ENCODE peak calls at places on chromosomes 16 and 17, in seven cellular contexts. One of them, this sample, is unnamed. For H3K4me1, the result is how much of the 10 kb centered on the place peaks cover.

GRCh38 chr17:8503368-8503767 is 67.7 kb downstream of the NDEL1 start:
- DNase-seq in uterus: no peak
- DNase-seq in MM.1S: no peak
- DNase-seq in mucosa of descending colon: no peak
- DNase-seq in breast epithelium: no peak
- DNase-seq in upper lobe of right lung: peak
- DNase-seq in lower lobe of right lung: no peak
- DNase-seq in this sample: no peak

GRCh38 chr17:61467416-61468262 is 15.4 kb downstream of the TBX4 start:
- DNase-seq in MM.1S: no peak
- DNase-seq in uterus: no peak
- DNase-seq in breast epithelium: peak
- DNase-seq in mucosa of descending colon: peak
- DNase-seq in lower lobe of right lung: peak
- DNase-seq in upper lobe of right lung: peak
- DNase-seq in this sample: no peak

GRCh38 chr16:2979669-2980226 is 498 bp downstream of the PKMYT1 start:
- DNase-seq in uterus: no peak
- DNase-seq in mucosa of descending colon: no peak
- DNase-seq in upper lobe of right lung: no peak
- DNase-seq in breast epithelium: no peak
- DNase-seq in MM.1S: no peak
- DNase-seq in lower lobe of right lung: no peak
- DNase-seq in this sample: no peak

GRCh38 chr16:3610698-3611144 is 685 bp downstream of the SLX4 start:
- DNase-seq in breast epithelium: no peak
- DNase-seq in uterus: no peak
- DNase-seq in mucosa of descending colon: no peak
- DNase-seq in upper lobe of right lung: no peak
- DNase-seq in lower lobe of right lung: no peak
- DNase-seq in MM.1S: no peak
- DNase-seq in this sample: no peak

GRCh38 chr17:31549121-31549524 is 157.6 kb downstream of the RAB11FIP4 start:
- DNase-seq in MM.1S: no peak
- DNase-seq in uterus: peak
- DNase-seq in lower lobe of right lung: no peak
- DNase-seq in breast epithelium: no peak
- DNase-seq in mucosa of descending colon: peak
- DNase-seq in upper lobe of right lung: no peak
- DNase-seq in this sample: no peak

GRCh38 chr17:75504347-75505151 is 10.8 kb downstream of the CASKIN2 start:
- DNase-seq in breast epithelium: no peak
- DNase-seq in upper lobe of right lung: peak
- DNase-seq in uterus: no peak
- DNase-seq in mucosa of descending colon: peak
- DNase-seq in lower lobe of right lung: peak
- DNase-seq in MM.1S: peak
- DNase-seq in this sample: no peak

GRCh38 chr17:67718325-67718941 is 697 bp downstream of the NOL11 start:
- DNase-seq in lower lobe of right lung: no peak
- DNase-seq in mucosa of descending colon: no peak
- DNase-seq in upper lobe of right lung: no peak
- DNase-seq in MM.1S: peak
- DNase-seq in breast epithelium: no peak
- DNase-seq in uterus: no peak
- DNase-seq in this sample: no peak

GRCh38 chr17:80605326-80606066 is 60.9 kb downstream of the RPTOR start:
- DNase-seq in uterus: no peak
- DNase-seq in lower lobe of right lung: no peak
- DNase-seq in upper lobe of right lung: no peak
- DNase-seq in mucosa of descending colon: no peak
- DNase-seq in MM.1S: no peak
- DNase-seq in breast epithelium: no peak
- DNase-seq in this sample: no peak

GRCh38 chr16:68908000-68908313 is 64.6 kb downstream of the TANGO6 start:
- DNase-seq in breast epithelium: no peak
- DNase-seq in upper lobe of right lung: no peak
- DNase-seq in MM.1S: no peak
- DNase-seq in uterus: no peak
- DNase-seq in lower lobe of right lung: no peak
- DNase-seq in mucosa of descending colon: no peak
- DNase-seq in this sample: no peak

GRCh38 chr16:11207646-11208045 is 48.4 kb downstream of the SOCS1 start:
- DNase-seq in mucosa of descending colon: no peak
- DNase-seq in upper lobe of right lung: no peak
- DNase-seq in MM.1S: no peak
- DNase-seq in breast epithelium: no peak
- DNase-seq in lower lobe of right lung: no peak
- DNase-seq in uterus: no peak
- DNase-seq in this sample: no peak

GRCh38 chr17:75146597-75146996 is 7.7 kb downstream of the JPT1 start:
- DNase-seq in breast epithelium: no peak
- DNase-seq in mucosa of descending colon: no peak
- DNase-seq in upper lobe of right lung: no peak
- DNase-seq in uterus: no peak
- DNase-seq in MM.1S: no peak
- DNase-seq in lower lobe of right lung: no peak
- DNase-seq in this sample: no peak

GRCh38 chr16:81532491-81533174 is 88.0 kb downstream of the CMIP start:
- DNase-seq in uterus: no peak
- DNase-seq in mucosa of descending colon: peak
- DNase-seq in upper lobe of right lung: no peak
- DNase-seq in MM.1S: no peak
- DNase-seq in breast epithelium: no peak
- DNase-seq in lower lobe of right lung: peak
- DNase-seq in this sample: no peak

GRCh38 chr17:73663614-73664013 is 19.4 kb upstream of the SDK2 start:
- DNase-seq in breast epithelium: no peak
- DNase-seq in MM.1S: no peak
- DNase-seq in uterus: no peak
- DNase-seq in upper lobe of right lung: no peak
- DNase-seq in lower lobe of right lung: no peak
- DNase-seq in mucosa of descending colon: no peak
- DNase-seq in this sample: peak

GRCh38 chr17:38456031-38456815 is 28.0 kb downstream of the ARHGAP23 start:
- DNase-seq in upper lobe of right lung: no peak
- DNase-seq in breast epithelium: no peak
- DNase-seq in mucosa of descending colon: no peak
- DNase-seq in uterus: no peak
- DNase-seq in MM.1S: no peak
- DNase-seq in lower lobe of right lung: no peak
- DNase-seq in this sample: no peak

GRCh38 chr17:19533718-19534561 is at the start of gene SLC47A1:
- DNase-seq in mucosa of descending colon: no peak
- DNase-seq in breast epithelium: no peak
- DNase-seq in MM.1S: peak
- DNase-seq in upper lobe of right lung: peak
- DNase-seq in uterus: peak
- DNase-seq in lower lobe of right lung: peak
- DNase-seq in this sample: no peak

GRCh38 chr17:63382826-63383225 is 63.3 kb downstream of the CYB561 start:
- DNase-seq in upper lobe of right lung: no peak
- DNase-seq in uterus: no peak
- DNase-seq in lower lobe of right lung: no peak
- DNase-seq in breast epithelium: no peak
- DNase-seq in MM.1S: no peak
- DNase-seq in mucosa of descending colon: no peak
- DNase-seq in this sample: no peak

GRCh38 chr17:63382136-63382535 is 64.0 kb downstream of the CYB561 start:
- DNase-seq in breast epithelium: no peak
- DNase-seq in uterus: no peak
- DNase-seq in lower lobe of right lung: no peak
- DNase-seq in upper lobe of right lung: no peak
- DNase-seq in MM.1S: no peak
- DNase-seq in mucosa of descending colon: no peak
- DNase-seq in this sample: no peak

GRCh38 chr17:63376949-63377348 is 69.2 kb downstream of the CYB561 start:
- DNase-seq in breast epithelium: no peak
- DNase-seq in MM.1S: no peak
- DNase-seq in uterus: no peak
- DNase-seq in upper lobe of right lung: no peak
- DNase-seq in lower lobe of right lung: no peak
- DNase-seq in mucosa of descending colon: no peak
- DNase-seq in this sample: no peak

GRCh38 chr17:63381101-63381729 is 64.9 kb downstream of the CYB561 start:
- DNase-seq in uterus: no peak
- DNase-seq in upper lobe of right lung: no peak
- DNase-seq in MM.1S: no peak
- DNase-seq in lower lobe of right lung: no peak
- DNase-seq in mucosa of descending colon: no peak
- DNase-seq in breast epithelium: no peak
- DNase-seq in this sample: no peak

GRCh38 chr17:63378411-63379076 is 67.6 kb downstream of the CYB561 start:
- DNase-seq in upper lobe of right lung: no peak
- DNase-seq in mucosa of descending colon: no peak
- DNase-seq in uterus: no peak
- DNase-seq in breast epithelium: no peak
- DNase-seq in lower lobe of right lung: no peak
- DNase-seq in MM.1S: no peak
- DNase-seq in this sample: no peak
- TF ChIP-seq CTCF in upper lobe of right lung: no peak
- TF ChIP-seq CTCF in mucosa of descending colon: no peak
- TF ChIP-seq CTCF in uterus: no peak
- TF ChIP-seq CTCF in breast epithelium: no peak
- TF ChIP-seq CTCF in lower lobe of right lung: no peak
- TF ChIP-seq CTCF in MM.1S: no peak
- TF ChIP-seq CTCF in this sample: no peak

DNA sequence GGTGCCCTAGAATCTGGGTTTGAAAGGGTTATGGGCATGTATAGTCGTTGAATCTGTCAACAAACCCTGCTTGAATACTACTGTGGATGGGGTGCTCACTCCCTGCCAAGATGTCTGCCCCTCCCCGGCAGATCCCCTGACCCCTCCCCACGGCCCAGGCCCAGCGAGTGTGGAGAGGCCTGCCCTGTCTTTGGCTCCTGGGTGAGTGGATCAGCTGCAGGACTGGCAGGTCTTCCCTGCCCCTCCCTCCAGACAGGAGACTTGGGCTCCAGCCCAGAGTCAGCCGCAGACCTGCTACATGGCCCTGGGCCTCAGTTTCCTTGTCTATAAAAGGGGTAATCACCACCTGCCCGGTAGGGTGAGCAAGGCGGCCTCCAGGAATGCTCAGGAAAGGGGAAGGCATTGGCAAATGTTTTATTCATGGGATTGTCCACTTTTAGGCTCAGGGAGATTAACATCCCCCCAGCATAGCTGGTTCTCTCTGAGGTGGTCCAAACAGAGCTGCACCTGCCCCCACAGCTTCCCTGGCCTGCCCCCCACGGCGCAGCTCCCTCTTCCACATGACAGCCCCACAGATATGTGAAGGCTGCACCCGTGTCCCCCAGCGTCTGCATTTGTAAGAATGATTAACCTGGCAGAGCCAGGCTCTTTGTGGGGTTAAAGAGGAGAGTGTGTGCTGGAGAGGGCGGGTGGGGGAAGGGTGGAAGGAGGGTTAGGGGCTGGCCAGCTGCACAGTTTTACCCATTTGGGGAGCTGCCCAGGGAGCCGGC is 18.5 kb upstream of the SPNS2 start:
- DNase-seq in breast epithelium: no peak
- DNase-seq in MM.1S: no peak
- DNase-seq in lower lobe of right lung: no peak
- DNase-seq in upper lobe of right lung: no peak
- DNase-seq in mucosa of descending colon: peak
- DNase-seq in uterus: no peak
- DNase-seq in this sample: no peak
- H3K4me1 ChIP-seq in breast epithelium: under half
- H3K4me1 ChIP-seq in MM.1S: under half
- H3K4me1 ChIP-seq in lower lobe of right lung: under half
- H3K4me1 ChIP-seq in upper lobe of right lung: under half
- H3K4me1 ChIP-seq in mucosa of descending colon: half or more
- H3K4me1 ChIP-seq in uterus: under half
- H3K4me1 ChIP-seq in this sample: under half

GRCh38 chr17:45939398-45939797 is 45.0 kb downstream of the MAPT start:
- DNase-seq in MM.1S: no peak
- DNase-seq in breast epithelium: no peak
- DNase-seq in upper lobe of right lung: no peak
- DNase-seq in lower lobe of right lung: no peak
- DNase-seq in uterus: no peak
- DNase-seq in mucosa of descending colon: no peak
- DNase-seq in this sample: no peak

GRCh38 chr17:45934044-45934979 is 40.0 kb downstream of the MAPT start:
- DNase-seq in lower lobe of right lung: no peak
- DNase-seq in mucosa of descending colon: no peak
- DNase-seq in MM.1S: no peak
- DNase-seq in uterus: no peak
- DNase-seq in breast epithelium: no peak
- DNase-seq in upper lobe of right lung: no peak
- DNase-seq in this sample: no peak

GRCh38 chr17:45935197-45935709 is 40.9 kb downstream of the MAPT start:
- DNase-seq in MM.1S: no peak
- DNase-seq in lower lobe of right lung: no peak
- DNase-seq in upper lobe of right lung: no peak
- DNase-seq in mucosa of descending colon: no peak
- DNase-seq in breast epithelium: no peak
- DNase-seq in uterus: no peak
- DNase-seq in this sample: no peak

GRCh38 chr17:45936610-45937009 is 42.3 kb downstream of the MAPT start:
- DNase-seq in mucosa of descending colon: no peak
- DNase-seq in breast epithelium: no peak
- DNase-seq in uterus: no peak
- DNase-seq in upper lobe of right lung: no peak
- DNase-seq in lower lobe of right lung: no peak
- DNase-seq in MM.1S: no peak
- DNase-seq in this sample: no peak

DNA sequence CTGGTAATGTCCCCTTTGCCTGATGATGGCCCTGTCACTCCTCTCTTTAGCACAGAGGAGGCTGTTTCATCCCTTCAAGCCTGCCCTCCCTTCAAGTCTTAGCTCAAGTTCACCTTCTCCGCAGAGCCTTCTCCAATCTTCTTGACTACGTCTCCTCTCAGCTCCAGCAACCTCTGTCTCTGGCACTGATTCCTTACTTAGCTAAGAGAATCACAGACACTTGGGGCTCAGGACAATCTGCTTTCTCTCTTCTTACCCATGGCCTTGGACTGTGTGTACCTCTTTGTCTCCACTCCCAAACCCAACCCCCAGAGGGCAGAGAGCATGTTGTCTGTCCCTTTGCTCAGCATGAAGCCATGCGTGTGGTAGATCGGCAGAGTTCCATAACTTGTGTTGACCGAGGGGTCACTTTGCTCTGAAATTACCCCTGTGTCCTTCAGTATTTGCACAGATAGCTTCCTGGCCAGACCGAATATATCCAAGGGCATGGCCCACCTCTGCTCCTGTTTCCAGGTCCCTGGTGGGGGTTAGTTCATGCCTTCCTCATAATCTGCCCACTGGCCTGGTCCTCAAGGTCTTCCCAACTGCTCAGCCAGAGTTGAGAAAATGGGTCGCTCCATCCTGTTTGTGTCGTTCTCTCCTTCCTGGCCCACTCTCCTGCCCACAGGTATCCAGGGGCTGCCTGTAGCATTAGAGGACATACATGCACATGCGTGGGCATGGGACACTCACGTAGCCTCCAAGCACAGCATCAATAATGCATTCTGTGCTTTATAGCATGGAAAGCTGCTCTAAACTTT is 41.6 kb downstream of the MAPT start:
- DNase-seq in mucosa of descending colon: no peak
- DNase-seq in uterus: no peak
- DNase-seq in breast epithelium: no peak
- DNase-seq in upper lobe of right lung: no peak
- DNase-seq in MM.1S: no peak
- DNase-seq in lower lobe of right lung: no peak
- DNase-seq in this sample: no peak
- TF ChIP-seq CTCF in mucosa of descending colon: no peak
- TF ChIP-seq CTCF in uterus: no peak
- TF ChIP-seq CTCF in breast epithelium: no peak
- TF ChIP-seq CTCF in upper lobe of right lung: no peak
- TF ChIP-seq CTCF in MM.1S: no peak
- TF ChIP-seq CTCF in lower lobe of right lung: no peak
- TF ChIP-seq CTCF in this sample: no peak

GRCh38 chr16:67449328-67449727 is 18.4 kb downstream of the HSD11B2 start:
- DNase-seq in upper lobe of right lung: no peak
- DNase-seq in breast epithelium: no peak
- DNase-seq in MM.1S: no peak
- DNase-seq in lower lobe of right lung: no peak
- DNase-seq in mucosa of descending colon: peak
- DNase-seq in uterus: no peak
- DNase-seq in this sample: no peak
- H3K4me1 ChIP-seq in upper lobe of right lung: half or more
- H3K4me1 ChIP-seq in breast epithelium: under half
- H3K4me1 ChIP-seq in MM.1S: under half
- H3K4me1 ChIP-seq in lower lobe of right lung: half or more
- H3K4me1 ChIP-seq in mucosa of descending colon: half or more
- H3K4me1 ChIP-seq in uterus: under half
- H3K4me1 ChIP-seq in this sample: half or more

This sample was measured in esophagus muscularis mucosa.